ENCODE peak calls at places on chromosome 19, in six cellular contexts. O is breast epithelium, W is uterus, G is A549, Y is heart left ventricle, Q is H54. R is an unnamed sample.

GRCh38 chr19:44112802-44113137 is 429 bp upstream of the ZNF225 start:
- DNase-seq in O (no peak), W (no peak), G (no peak), Y (no peak), Q (no peak), R (no peak)

GRCh38 chr19:5037936-5038335 is 69.0 kb downstream of the KDM4B start:
- DNase-seq in O (no peak), W (no peak), G (no peak), Y (no peak), Q (no peak), R (no peak)

GRCh38 chr19:8366961-8367326 is 3.0 kb downstream of the ANGPTL4 start:
- DNase-seq in O (no peak), W (peak; percentile 74), G (no peak), Y (no peak), Q (no peak), R (no peak)

GRCh38 chr19:5480427-5480836 is 25.2 kb downstream of the ZNRF4 start:
- DNase-seq in O (no peak), W (no peak), G (peak; percentile 46), Y (no peak), Q (peak; percentile 69), R (peak; percentile 63)

GRCh38 chr19:11269408-11269807 is 7.1 kb upstream of the DOCK6 start:
- DNase-seq in O (no peak), W (no peak), G (no peak), Y (no peak), Q (no peak), R (no peak)

GRCh38 chr19:18500376-18500775 is 21.5 kb downstream of the ELL start:
- DNase-seq in O (no peak), W (no peak), G (no peak), Y (no peak), Q (no peak), R (no peak)

GRCh38 chr19:11096210-11096841 is 7.1 kb downstream of the LDLR start:
- DNase-seq in O (no peak), W (peak; percentile 80), G (no peak), Y (peak; percentile 77), Q (no peak), R (no peak)

GRCh38 chr19:8482696-8483095 is 19.7 kb downstream of the PRAM1 start:
- DNase-seq in O (no peak), W (no peak), G (no peak), Y (no peak), Q (no peak), R (no peak)

GRCh38 chr19:10344780-10345179 is 5.4 kb upstream of the ICAM3 start:
- DNase-seq in O (no peak), W (no peak), G (no peak), Y (no peak), Q (no peak), R (no peak)

GRCh38 chr19:13277104-13277809 is 127.0 kb downstream of the IER2 start:
- DNase-seq in O (no peak), W (peak; percentile 24), G (peak; percentile 47), Y (no peak), Q (peak; percentile 44), R (peak; percentile 88)

GRCh38 chr19:45474941-45475516 is 7.2 kb downstream of the FOSB start:
- DNase-seq in O (no peak), W (no peak), G (no peak), Y (no peak), Q (no peak), R (no peak)

GRCh38 chr19:50501186-50501567 is 9.8 kb downstream of the JOSD2 start:
- DNase-seq in O (no peak), W (no peak), G (no peak), Y (peak; percentile 63), Q (no peak), R (no peak)

GRCh38 chr19:35501684-35502083 is 11.4 kb upstream of the KRTDAP start:
- DNase-seq in O (no peak), W (peak; percentile 34), G (no peak), Y (peak; percentile 51), Q (no peak), R (no peak)

GRCh38 chr19:12733907-12734214 is 623 bp downstream of the TRIR start:
- DNase-seq in O (no peak), W (no peak), G (no peak), Y (no peak), Q (no peak), R (no peak)

GRCh38 chr19:18849838-18850400 is 18.2 kb downstream of the UPF1 start:
- DNase-seq in O (no peak), W (peak; percentile 20), G (no peak), Y (no peak), Q (no peak), R (no peak)

GRCh38 chr19:10290439-10290875 is 705 bp downstream of the ICAM5 start:
- DNase-seq in O (no peak), W (no peak), G (no peak), Y (no peak), Q (no peak), R (peak; percentile 68)

GRCh38 chr19:3283246-3283751 is 58.8 kb downstream of the CELF5 start:
- DNase-seq in O (no peak), W (no peak), G (no peak), Y (no peak), Q (no peak), R (no peak)

GRCh38 chr19:54325194-54325621 is 12.2 kb upstream of the LILRA5 start:
- DNase-seq in O (no peak), W (no peak), G (peak; percentile 60), Y (no peak), Q (peak; percentile 54), R (peak; percentile 67)

GRCh38 chr19:55471266-55471665 is 5.2 kb upstream of the ZNF628 start:
- DNase-seq in O (no peak), W (no peak), G (no peak), Y (no peak), Q (no peak), R (no peak)

GRCh38 chr19:46068345-46069258 is 27.8 kb upstream of the IGFL4 start:
- DNase-seq in O (peak; percentile 64), W (no peak), G (peak; percentile 68), Y (no peak), Q (peak; percentile 42), R (no peak)

DNA sequence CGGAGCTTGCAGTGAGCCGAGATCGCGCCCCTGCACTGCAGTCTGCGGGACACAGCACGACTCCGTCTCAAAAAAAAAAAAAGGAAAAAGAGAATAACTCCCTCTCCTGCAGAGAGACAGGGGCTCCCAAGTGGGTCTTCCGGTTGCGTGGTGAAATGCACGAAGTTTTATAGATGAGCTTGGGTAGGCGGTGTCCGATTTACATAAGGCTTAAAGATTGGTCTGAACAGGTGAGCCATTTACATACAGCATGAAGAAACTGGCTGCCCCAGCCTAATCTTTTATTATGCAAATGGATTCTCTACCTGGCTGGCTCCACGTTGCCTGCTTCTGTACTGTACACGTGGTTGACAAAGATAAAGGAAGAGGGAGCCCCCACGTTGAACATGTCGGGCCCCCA is 19.5 kb downstream of the ADGRE2 start:
- DNase-seq in O (no peak), W (no peak), G (no peak), Y (no peak), Q (no peak), R (no peak)
- TF ChIP-seq POLR2A in O (no peak), W (no peak), G (no peak), Y (no peak), Q (no peak), R (no peak)

GRCh38 chr19:1411255-1412191 is 4.1 kb downstream of the DAZAP1 start:
- DNase-seq in O (no peak), W (no peak), G (no peak), Y (peak; percentile 81), Q (no peak), R (no peak)
- TF ChIP-seq POLR2A in O (no peak), W (no peak), G (no peak), Y (no peak), Q (no peak), R (no peak)

GRCh38 chr19:39704181-39705044 is at the start of gene LGALS14:
- DNase-seq in O (no peak), W (no peak), G (no peak), Y (no peak), Q (no peak), R (no peak)
- TF ChIP-seq POLR2A in O (no peak), W (no peak), G (no peak), Y (no peak), Q (no peak), R (no peak)

GRCh38 chr19:49231389-49231788 is 73.8 kb downstream of the TRPM4 start:
- DNase-seq in O (no peak), W (no peak), G (no peak), Y (no peak), Q (no peak), R (no peak)

GRCh38 chr19:49229416-49229815 is 71.8 kb downstream of the TRPM4 start:
- DNase-seq in O (no peak), W (no peak), G (no peak), Y (no peak), Q (no peak), R (no peak)

GRCh38 chr19:49231804-49232203 is 74.2 kb downstream of the TRPM4 start:
- DNase-seq in O (no peak), W (no peak), G (no peak), Y (no peak), Q (no peak), R (no peak)

GRCh38 chr19:49233163-49233562 is 75.6 kb downstream of the TRPM4 start:
- DNase-seq in O (no peak), W (no peak), G (no peak), Y (no peak), Q (no peak), R (no peak)
- TF ChIP-seq POLR2A in O (no peak), W (no peak), G (no peak), Y (no peak), Q (no peak), R (no peak)

GRCh38 chr19:38385057-38385803 is 2.6 kb downstream of the GGN start:
- DNase-seq in O (no peak), W (no peak), G (no peak), Y (peak; percentile 62), Q (no peak), R (no peak)
- TF ChIP-seq POLR2A in O (no peak), W (no peak), G (no peak), Y (no peak), Q (no peak), R (no peak)

GRCh38 chr19:14571695-14572490 is at the start of gene NDUFB7:
- DNase-seq in O (peak; percentile 89), W (peak; percentile 88), G (peak; percentile 82), Y (peak; percentile 94), Q (peak; percentile 80), R (peak; percentile 95)
- TF ChIP-seq POLR2A in O (no peak), W (no peak), G (peak; percentile 49), Y (peak; percentile 58), Q (peak; percentile 45), R (peak; percentile 75)

GRCh38 chr19:49491030-49491803 is 3.8 kb downstream of the RPL13A start:
- DNase-seq in O (no peak), W (no peak), G (no peak), Y (no peak), Q (no peak), R (no peak)
- TF ChIP-seq POLR2A in O (no peak), W (no peak), G (no peak), Y (no peak), Q (no peak), R (no peak)

DNA sequence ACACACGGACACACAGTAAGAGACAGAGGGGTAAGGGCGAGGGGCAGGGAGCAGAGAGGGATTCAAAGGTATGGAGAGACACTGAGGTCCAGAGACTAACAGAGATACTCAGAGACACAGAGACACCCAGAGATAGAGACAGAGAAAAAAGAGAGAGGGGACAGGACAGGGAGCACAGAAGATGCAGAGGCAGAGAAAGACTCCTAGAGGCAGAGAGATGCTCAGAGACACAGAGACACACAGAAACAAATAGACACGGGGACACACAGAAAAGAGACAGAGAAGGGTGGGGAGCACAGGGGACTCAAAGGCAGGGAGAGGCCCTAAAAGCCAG is 39.8 kb downstream of the DEDD2 start:
- DNase-seq in O (no peak), W (no peak), G (no peak), Y (no peak), Q (no peak), R (no peak)
- TF ChIP-seq POLR2A in O (no peak), W (no peak), G (no peak), Y (no peak), Q (no peak), R (no peak)